ENCODE peak calls at places on chromosomes 12 and 14, in five cellular contexts. W is cardiac muscle cell, Y is ascending aorta, I is psoas muscle, D is A549. U is an unnamed sample.

GRCh38 chr14:37480446-37481290 is 114.4 kb downstream of the FOXA1 start:
- DNase-seq in Y (no peak), D (no peak), I (no peak), W (no peak), U (no peak)

GRCh38 chr12:75779891-75780501 is 251.6 kb downstream of the PHLDA1 start:
- DNase-seq in I (no peak), D (no peak), W (peak; percentile 38), Y (no peak), U (no peak)

GRCh38 chr12:12028668-12029402 is 41.9 kb upstream of the BCL2L14 start:
- DNase-seq in Y (no peak), W (no peak), I (no peak), D (no peak), U (no peak)

GRCh38 chr14:86057018-86057667 is 527.2 kb downstream of the FLRT2 start:
- DNase-seq in Y (no peak), I (no peak), W (peak; percentile 52), D (peak; percentile 27), U (no peak)

GRCh38 chr12:121535150-121536057 is 45.4 kb downstream of the KDM2B start:
- DNase-seq in D (no peak), W (no peak), I (no peak), Y (no peak), U (peak; percentile 47)

GRCh38 chr14:81455344-81455743 is 55.2 kb upstream of the STON2 start:
- DNase-seq in D (no peak), Y (no peak), I (no peak), W (no peak), U (no peak)

GRCh38 chr12:124021025-124021406 is 48.0 kb downstream of the ZNF664 start:
- DNase-seq in W (peak; percentile 13), Y (no peak), D (no peak), I (no peak), U (no peak)

GRCh38 chr14:30064454-30064853 is 136.8 kb upstream of the PRKD1 start:
- DNase-seq in W (peak; percentile 22), D (no peak), I (no peak), Y (no peak), U (no peak)

GRCh38 chr12:100842156-100842555 is 47.6 kb downstream of the ANO4 start:
- DNase-seq in W (no peak), D (no peak), Y (no peak), I (no peak), U (no peak)

GRCh38 chr12:122126713-122127597 is 47.1 kb downstream of the IL31 start:
- DNase-seq in D (peak; percentile 77), W (no peak), I (no peak), Y (no peak), U (peak; percentile 26)

GRCh38 chr12:92928431-92928961 is 599 bp downstream of the EEA1 start:
- DNase-seq in I (no peak), D (peak; percentile 16), Y (peak; percentile 66), W (peak; percentile 25), U (peak; percentile 68)

GRCh38 chr12:43675048-43675904 is 83.3 kb downstream of the PUS7L start:
- DNase-seq in D (no peak), Y (no peak), W (peak; percentile 1), I (no peak), U (peak; percentile 36)

GRCh38 chr14:98894600-98894999 is 377.4 kb downstream of the BCL11B start:
- DNase-seq in D (no peak), Y (no peak), W (peak; percentile 7), I (no peak), U (no peak)

GRCh38 chr12:132657004-132657727 is 30.0 kb downstream of the POLE start:
- DNase-seq in W (no peak), I (no peak), Y (no peak), D (no peak), U (no peak)
- TF ChIP-seq CTCF in W (no peak), I (no peak), Y (no peak), D (no peak), U (no peak)

DNA sequence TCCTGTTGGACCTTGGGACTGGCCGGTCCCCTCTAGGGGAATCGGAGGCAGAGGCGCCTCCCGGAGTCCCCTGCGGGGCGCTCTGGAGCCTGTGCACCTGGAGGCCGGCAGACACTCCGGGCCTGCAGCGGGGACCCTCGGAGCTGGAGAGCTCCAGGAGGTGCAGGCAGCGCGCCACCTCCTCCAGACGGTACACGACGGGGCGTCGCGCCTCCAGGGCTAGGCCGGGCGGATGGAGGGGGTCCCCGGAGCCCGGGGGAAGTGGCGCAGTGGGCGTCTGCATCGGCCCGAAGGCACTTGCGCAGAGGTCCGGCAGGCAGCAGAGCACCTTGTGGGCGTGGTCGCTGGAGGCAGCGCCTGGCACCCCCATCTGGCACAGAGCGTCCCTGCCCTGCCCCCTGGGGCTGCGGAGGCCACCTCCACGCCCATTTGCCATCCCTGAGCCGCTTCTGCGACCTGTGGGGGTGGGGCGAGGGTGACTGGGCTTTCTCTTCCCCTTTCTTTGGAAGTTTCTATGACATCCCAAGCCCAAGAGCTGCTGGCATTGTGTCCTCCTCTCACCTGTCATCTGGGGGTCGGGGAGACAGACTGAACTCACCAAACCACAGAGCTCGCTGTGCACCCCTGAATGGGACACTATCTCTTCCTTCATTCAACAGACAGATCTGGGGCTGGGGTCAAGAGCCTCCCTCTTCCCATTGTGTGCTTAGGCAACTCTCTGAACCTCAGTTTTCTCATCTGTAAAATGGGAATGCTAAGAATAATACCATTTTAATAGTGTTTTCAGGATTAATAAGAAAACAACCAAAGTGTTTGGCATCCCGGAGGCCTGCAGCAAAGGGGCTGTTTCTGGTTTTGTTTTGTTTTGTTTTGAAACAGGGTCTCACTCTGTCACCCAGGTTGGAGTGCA is 37.5 kb upstream of the CORO1C start:
- DNase-seq in W (no peak), I (peak; percentile 35), D (peak; percentile 71), Y (no peak), U (peak; percentile 82)
- H3K4me3 ChIP-seq in W (peak overlapping the region; percentile 14), I (peak overlapping the region; percentile 37), D (peak overlapping the region; percentile 42), Y (peak overlapping the region; percentile 60), U (peak overlapping the region; percentile 45)

DNA sequence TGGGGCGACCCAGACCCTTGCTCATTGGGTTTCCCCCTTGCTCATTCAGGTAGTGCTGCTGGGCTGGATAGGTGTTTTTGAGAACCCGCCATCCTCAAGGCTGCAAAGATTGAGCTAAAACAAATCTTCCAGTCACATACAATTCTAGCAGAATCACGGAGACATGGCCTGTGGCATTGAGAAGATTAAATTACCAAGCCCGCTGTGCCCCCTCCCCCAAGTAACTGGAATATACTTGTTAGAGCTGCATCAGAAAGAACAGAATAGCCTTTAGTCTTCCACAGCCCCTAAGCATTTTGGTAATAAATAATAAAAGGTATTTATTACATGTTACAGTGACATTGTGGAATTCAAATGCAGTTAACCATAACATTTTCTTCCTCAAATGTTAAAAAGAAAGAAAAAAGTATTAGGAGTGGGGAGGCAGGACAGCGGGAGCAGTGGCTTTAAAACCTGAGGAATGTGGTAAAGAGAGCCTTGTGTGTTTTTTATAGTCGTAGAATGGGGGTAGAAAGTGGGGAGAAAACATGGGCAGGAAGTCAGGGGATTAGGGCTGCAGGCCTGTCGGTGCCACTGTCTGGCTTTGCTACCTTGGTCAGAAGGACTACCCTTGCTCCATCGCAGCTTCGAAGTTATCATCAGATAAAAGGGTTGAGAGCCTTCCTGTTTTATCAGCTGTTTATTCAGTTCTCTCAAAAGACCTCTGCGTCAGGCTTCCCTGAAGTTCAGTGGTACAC is 255.8 kb downstream of the MSRB3 start:
- DNase-seq in D (no peak), I (no peak), W (no peak), Y (no peak), U (no peak)
- H3K27ac ChIP-seq in D (no peak overlapping the region), I (no peak overlapping the region), W (no peak overlapping the region), Y (no peak overlapping the region), U (no peak overlapping the region)

DNA sequence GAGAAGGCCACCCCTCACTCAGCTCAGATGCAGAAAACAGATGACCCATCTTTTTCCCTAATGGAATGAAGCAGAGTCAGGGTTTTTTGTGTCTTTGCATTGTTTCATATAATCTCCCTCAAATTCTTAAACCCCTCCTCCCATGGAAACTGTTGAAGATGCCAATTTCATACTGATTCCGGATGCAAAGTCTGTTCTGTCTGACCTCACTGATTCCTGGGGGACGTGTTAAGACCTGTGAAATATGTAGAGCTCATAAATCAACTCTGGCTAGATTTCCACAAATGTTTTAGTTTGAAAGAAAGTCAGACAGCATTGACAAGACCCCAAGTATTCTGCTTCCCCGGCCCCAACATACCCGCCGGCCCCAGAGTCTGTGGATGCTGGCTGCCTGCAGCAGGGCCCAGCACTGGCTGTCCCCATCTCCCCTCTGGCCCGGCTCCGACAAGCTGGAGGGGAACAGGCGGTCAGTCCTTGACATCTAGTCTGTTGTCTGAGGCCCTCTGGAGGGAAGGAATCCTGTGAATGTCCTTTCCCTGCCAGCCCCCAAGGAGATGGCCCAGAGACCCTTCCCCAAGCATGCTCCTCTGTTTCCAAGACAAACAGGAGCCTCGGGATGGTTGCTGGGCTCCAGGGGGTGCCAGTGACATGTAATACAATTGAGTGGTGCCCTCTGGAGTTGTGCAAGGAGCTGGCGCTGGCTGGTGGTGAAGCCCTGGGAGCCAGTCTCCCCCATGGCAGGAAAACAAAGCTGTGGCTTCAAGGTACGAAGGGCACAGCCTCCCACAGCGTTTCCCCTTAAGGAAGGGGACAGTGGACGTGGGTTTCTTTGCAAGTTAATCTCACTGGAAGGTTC is 22.4 kb downstream of the FBLN5 start:
- DNase-seq in Y (no peak), I (no peak), D (no peak), W (peak; percentile 53), U (no peak)
- TF ChIP-seq CTCF in Y (no peak), I (no peak), D (no peak), W (no peak), U (no peak)

GRCh38 chr12:6372403-6373003 is 2.9 kb downstream of the SCNN1A start:
- DNase-seq in W (peak; percentile 93), Y (no peak), I (no peak), D (peak; percentile 94), U (peak; percentile 76)
- H3K4me3 ChIP-seq in W (no peak overlapping the region), Y (no peak overlapping the region), I (no peak overlapping the region), D (no peak overlapping the region), U (peak overlapping the region; percentile 56)

GRCh38 chr12:105462841-105463240 is 132.3 kb downstream of the C12orf75 start:
- DNase-seq in Y (no peak), D (no peak), I (no peak), W (no peak), U (no peak)
- H3K27ac ChIP-seq in Y (no peak overlapping the region), D (no peak overlapping the region), I (no peak overlapping the region), W (no peak overlapping the region), U (no peak overlapping the region)